ENCODE peak calls at places on chromosomes 12 and 14, in seven cellular contexts. Q, K, G, I, Z, V and M are unnamed samples.

GRCh38 chr14:90960818-90961217 is 99.6 kb downstream of the RPS6KA5 start:
- DNase-seq in Q (no peak), K (no peak), G (no peak), I (no peak), Z (no peak), V (no peak), M (no peak)

GRCh38 chr12:116236148-116236731 is 41.3 kb downstream of the MED13L start:
- DNase-seq in Q (peak; percentile 54), K (no peak), G (peak; percentile 48), I (peak; percentile 32), Z (no peak), V (peak; percentile 71), M (peak; percentile 50)

GRCh38 chr14:68649461-68650189 is 143.2 kb downstream of the ZFP36L1 start:
- DNase-seq in Q (peak; percentile 53), K (peak; percentile 39), G (peak; percentile 34), I (no peak), Z (no peak), V (no peak), M (no peak)

GRCh38 chr12:3176754-3177153 is 99.6 kb downstream of the TSPAN9 start:
- DNase-seq in Q (no peak), K (no peak), G (no peak), I (no peak), Z (no peak), V (no peak), M (no peak)

GRCh38 chr14:90642239-90642717 is 174.0 kb downstream of the TTC7B start:
- DNase-seq in Q (peak; percentile 32), K (no peak), G (peak; percentile 25), I (peak; percentile 79), Z (no peak), V (peak; percentile 53), M (no peak)

GRCh38 chr12:68175566-68176033 is 16.1 kb upstream of the IFNG start:
- DNase-seq in Q (no peak), K (no peak), G (no peak), I (no peak), Z (no peak), V (no peak), M (no peak)

GRCh38 chr14:89773644-89774316 is 180.8 kb downstream of the EFCAB11 start:
- DNase-seq in Q (peak; percentile 47), K (peak; percentile 68), G (no peak), I (peak; percentile 50), Z (no peak), V (peak; percentile 33), M (peak; percentile 39)

GRCh38 chr14:90464481-90464880 is 67.7 kb downstream of the CALM1 start:
- DNase-seq in Q (no peak), K (no peak), G (no peak), I (no peak), Z (no peak), V (no peak), M (no peak)

GRCh38 chr12:128644664-128645296 is 179.0 kb downstream of the SLC15A4 start:
- DNase-seq in Q (no peak), K (no peak), G (no peak), I (no peak), Z (no peak), V (no peak), M (no peak)

GRCh38 chr12:131610181-131610580 is 100.7 kb upstream of the SFSWAP start:
- DNase-seq in Q (no peak), K (no peak), G (no peak), I (no peak), Z (no peak), V (no peak), M (no peak)

GRCh38 chr14:26401170-26401968 is 196.5 kb downstream of the NOVA1 start:
- DNase-seq in Q (no peak), K (no peak), G (no peak), I (no peak), Z (no peak), V (no peak), M (no peak)

GRCh38 chr12:20547788-20548575 is 147.2 kb upstream of the SLCO1C1 start:
- DNase-seq in Q (peak; percentile 45), K (no peak), G (peak; percentile 6), I (peak; percentile 23), Z (no peak), V (peak; percentile 65), M (no peak)

GRCh38 chr12:6773662-6774351 is 1.5 kb downstream of the LAG3 start:
- DNase-seq in Q (no peak), K (no peak), G (no peak), I (no peak), Z (no peak), V (no peak), M (no peak)

GRCh38 chr14:89428556-89429196 is 11.6 kb upstream of the FOXN3 start:
- DNase-seq in Q (peak; percentile 22), K (peak; percentile 60), G (peak; percentile 61), I (no peak), Z (peak; percentile 55), V (no peak), M (peak; percentile 85)

GRCh38 chr14:105398726-105399440 is 545 bp downstream of the TEX22 start:
- DNase-seq in Q (peak; percentile 11), K (no peak), G (peak; percentile 22), I (no peak), Z (no peak), V (peak; percentile 39), M (no peak)

GRCh38 chr12:7108042-7108927 is 729 bp downstream of the C1RL start:
- DNase-seq in Q (peak; percentile 70), K (peak; percentile 94), G (peak; percentile 74), I (peak; percentile 33), Z (peak; percentile 81), V (peak; percentile 83), M (peak; percentile 76)

GRCh38 chr12:3342051-3342450 is 149.0 kb upstream of the PRMT8 start:
- DNase-seq in Q (peak; percentile 4), K (no peak), G (peak; percentile 26), I (peak; percentile 23), Z (peak; percentile 56), V (peak; percentile 45), M (peak; percentile 16)

GRCh38 chr12:19575307-19576243 is 136.3 kb downstream of the AEBP2 start:
- DNase-seq in Q (peak; percentile 74), K (no peak), G (peak; percentile 67), I (peak; percentile 72), Z (peak; percentile 45), V (peak; percentile 87), M (peak; percentile 47)

GRCh38 chr14:27384124-27384523 is 786.3 kb upstream of the NOVA1 start:
- DNase-seq in Q (no peak), K (no peak), G (no peak), I (no peak), Z (no peak), V (no peak), M (no peak)

GRCh38 chr14:32698831-32699230 is 239.8 kb upstream of the NPAS3 start:
- DNase-seq in Q (peak; percentile 22), K (no peak), G (peak; percentile 27), I (no peak), Z (no peak), V (peak; percentile 24), M (peak; percentile 69)

GRCh38 chr12:119772431-119772830 is 104.5 kb downstream of the PRKAB1 start:
- DNase-seq in Q (peak; percentile 55), K (no peak), G (no peak), I (peak; percentile 14), Z (no peak), V (no peak), M (peak; percentile 58)

GRCh38 chr12:5433840-5434646 is 2.1 kb downstream of the NTF3 start:
- DNase-seq in Q (no peak), K (no peak), G (no peak), I (no peak), Z (no peak), V (no peak), M (no peak)

GRCh38 chr12:110661337-110661972 is 27.5 kb downstream of the HVCN1 start:
- DNase-seq in Q (no peak), K (peak; percentile 73), G (no peak), I (no peak), Z (no peak), V (no peak), M (no peak)

DNA sequence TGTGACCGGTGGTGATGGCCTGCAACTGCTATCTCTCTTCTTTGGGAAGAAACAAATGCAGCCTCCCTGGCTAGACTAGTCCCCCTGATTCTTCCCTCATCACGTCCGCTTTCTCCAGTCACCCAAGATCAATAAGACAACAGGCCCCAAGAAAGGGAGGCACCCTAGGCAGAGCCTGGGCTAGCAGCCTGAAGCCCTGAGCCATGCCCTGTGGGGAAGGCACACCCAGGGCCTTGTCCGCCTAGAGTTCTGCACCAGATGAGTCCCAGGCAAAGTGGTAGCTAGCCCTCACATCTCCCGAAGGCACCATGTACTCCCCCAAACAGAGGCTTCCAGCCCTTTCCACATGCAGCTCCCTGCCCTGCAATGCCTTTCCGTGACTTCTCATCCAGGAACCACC is 35.1 kb downstream of the CAMKK2 start:
- DNase-seq in Q (no peak), K (no peak), G (no peak), I (no peak), Z (no peak), V (no peak), M (no peak)
- TF ChIP-seq CTCF in Q (no peak), K (no peak), G (no peak), I (no peak), Z (no peak), V (no peak), M (no peak)

GRCh38 chr12:11446372-11446771 is 51.0 kb upstream of the PRB2 start:
- DNase-seq in Q (no peak), K (no peak), G (peak; percentile 15), I (peak; percentile 0), Z (no peak), V (no peak), M (no peak)
- TF ChIP-seq CTCF in Q (no peak), K (no peak), G (no peak), I (no peak), Z (no peak), V (no peak), M (no peak)

GRCh38 chr12:117363953-117364486 is 2.6 kb upstream of the NOS1 start:
- DNase-seq in Q (no peak), K (no peak), G (no peak), I (no peak), Z (no peak), V (no peak), M (no peak)
- TF ChIP-seq CTCF in Q (no peak), K (no peak), G (peak; percentile 12), I (peak; percentile 5), Z (no peak), V (no peak), M (no peak)

GRCh38 chr14:93086441-93087055 is 29.2 kb downstream of the ITPK1 start:
- DNase-seq in Q (no peak), K (no peak), G (no peak), I (no peak), Z (no peak), V (no peak), M (peak; percentile 15)
- TF ChIP-seq CTCF in Q (no peak), K (no peak), G (no peak), I (no peak), Z (no peak), V (no peak), M (no peak)

GRCh38 chr12:78181544-78182162 is 351.0 kb downstream of the NAV3 start:
- DNase-seq in Q (peak; percentile 48), K (no peak), G (peak; percentile 26), I (peak; percentile 23), Z (no peak), V (peak; percentile 69), M (peak; percentile 41)
- TF ChIP-seq CTCF in Q (peak; percentile 68), K (peak; percentile 26), G (peak; percentile 56), I (peak; percentile 62), Z (no peak), V (peak; percentile 64), M (peak; percentile 52)